ENCODE peak calls at places on chromosomes 16 and 17, in four cellular contexts. J is ascending aorta, G is cardiac muscle cell, I is fibroblast of villous mesenchyme. M is an unnamed sample.

GRCh38 chr17:19381361-19381740 is 3.1 kb downstream of the MAPK7 start:
- DNase-seq in I (no peak), G (no peak), J (no peak), M (no peak)

GRCh38 chr17:68910256-68910705 is 44.9 kb downstream of the ABCA8 start:
- DNase-seq in J (no peak), I (peak; percentile 48), G (no peak), M (no peak)

GRCh38 chr17:28747046-28747691 is 3.4 kb downstream of the TRAF4 start:
- DNase-seq in J (no peak), I (no peak), G (no peak), M (no peak)

GRCh38 chr16:89870440-89870839 is 3.0 kb upstream of the TCF25 start:
- DNase-seq in I (no peak), J (no peak), G (no peak), M (no peak)

GRCh38 chr17:66221343-66221742 is 7.9 kb downstream of the APOH start:
- DNase-seq in I (no peak), J (no peak), G (no peak), M (no peak)

GRCh38 chr16:55144656-55145055 is 179.3 kb upstream of the IRX6 start:
- DNase-seq in G (no peak), J (no peak), I (no peak), M (peak; percentile 45)

GRCh38 chr16:3029499-3030127 is 5.8 kb downstream of the THOC6 start:
- DNase-seq in G (no peak), J (no peak), I (peak; percentile 32), M (peak; percentile 41)

GRCh38 chr16:88703486-88704309 is 2.5 kb downstream of the RNF166 start:
- DNase-seq in I (no peak), G (no peak), J (no peak), M (no peak)

GRCh38 chr17:31274252-31274651 is 22.8 kb downstream of the OMG start:
- DNase-seq in I (peak; percentile 84), J (no peak), G (no peak), M (peak; percentile 88)

GRCh38 chr16:65700599-65700998 is 578.7 kb upstream of the CDH11 start:
- DNase-seq in I (no peak), J (no peak), G (no peak), M (peak; percentile 40)

GRCh38 chr16:64089697-64090096 is 1032.2 kb downstream of the CDH11 start:
- DNase-seq in G (peak; percentile 60), I (peak; percentile 6), J (no peak), M (peak; percentile 25)

GRCh38 chr16:49092704-49093103 is 188.9 kb downstream of the CBLN1 start:
- DNase-seq in J (no peak), G (no peak), I (no peak), M (no peak)

GRCh38 chr16:25110392-25110947 is 1.1 kb upstream of the LCMT1 start:
- DNase-seq in J (no peak), G (no peak), I (peak; percentile 31), M (no peak)

GRCh38 chr16:19898924-19899604 is 14.4 kb upstream of the GPRC5B start:
- DNase-seq in G (peak; percentile 72), J (no peak), I (peak; percentile 56), M (peak; percentile 60)

GRCh38 chr16:76461836-76462235 is 184.6 kb downstream of the CNTNAP4 start:
- DNase-seq in G (no peak), I (no peak), J (no peak), M (no peak)

GRCh38 chr17:45225051-45225700 is 3.5 kb downstream of the FMNL1 start:
- DNase-seq in G (no peak), I (no peak), J (no peak), M (no peak)

GRCh38 chr17:38430316-38430715 is 2.1 kb downstream of the ARHGAP23 start:
- DNase-seq in G (no peak), I (peak; percentile 61), J (no peak), M (peak; percentile 77)

GRCh38 chr16:87074635-87075318 is 242.4 kb downstream of the C16orf95 start:
- DNase-seq in J (no peak), G (no peak), I (no peak), M (no peak)

GRCh38 chr16:57752203-57752580 is 16.6 kb downstream of the KATNB1 start:
- DNase-seq in J (no peak), G (no peak), I (no peak), M (no peak)

GRCh38 chr17:67628580-67629013 is 89.1 kb upstream of the NOL11 start:
- DNase-seq in I (no peak), G (no peak), J (no peak), M (no peak)

GRCh38 chr16:53611151-53611802 is 92.4 kb downstream of the RPGRIP1L start:
- DNase-seq in I (peak; percentile 48), J (no peak), G (peak; percentile 12), M (no peak)

GRCh38 chr17:78739331-78739853 is 42.7 kb downstream of the CYTH1 start:
- DNase-seq in J (no peak), G (no peak), I (no peak), M (no peak)

GRCh38 chr17:28807925-28808641 is 34.5 kb downstream of the FAM222B start:
- DNase-seq in J (no peak), I (peak; percentile 96), G (no peak), M (peak; percentile 91)

GRCh38 chr16:87464691-87465300 is 28.0 kb downstream of the ZCCHC14 start:
- DNase-seq in G (peak; percentile 49), J (peak; percentile 85), I (peak; percentile 99), M (peak; percentile 91)

GRCh38 chr16:12340151-12340733 is 363.7 kb downstream of the SNX29 start:
- DNase-seq in J (no peak), G (peak; percentile 35), I (peak; percentile 51), M (peak; percentile 82)

GRCh38 chr16:64397042-64397441 is 724.8 kb downstream of the CDH11 start:
- DNase-seq in G (no peak), I (no peak), J (no peak), M (no peak)

GRCh38 chr16:56999409-57000270 is 10.3 kb downstream of the NLRC5 start:
- DNase-seq in J (no peak), G (no peak), I (no peak), M (no peak)

GRCh38 chr17:76843703-76844484 is 24.3 kb upstream of the MGAT5B start:
- DNase-seq in I (no peak), J (no peak), G (no peak), M (no peak)

GRCh38 chr17:48619821-48620496 is 4.9 kb upstream of the HOXB8 start:
- DNase-seq in J (no peak), I (no peak), G (no peak), M (no peak)

GRCh38 chr17:48615963-48616718 is 1.0 kb upstream of the HOXB8 start:
- DNase-seq in I (no peak), J (no peak), G (no peak), M (no peak)

GRCh38 chr17:48616719-48617514 is 1.8 kb upstream of the HOXB8 start:
- DNase-seq in G (no peak), I (no peak), J (no peak), M (no peak)

GRCh38 chr17:48618366-48618896 is 3.3 kb upstream of the HOXB8 start:
- DNase-seq in J (peak; percentile 36), I (peak; percentile 79), G (peak; percentile 90), M (peak; percentile 78)

GRCh38 chr17:48617515-48618365 is 2.6 kb upstream of the HOXB8 start:
- DNase-seq in G (no peak), I (no peak), J (no peak), M (no peak)
- H3K4me3 ChIP-seq in G (no peak overlapping the region), I (no peak overlapping the region), J (no peak overlapping the region), M (no peak overlapping the region)

DNA sequence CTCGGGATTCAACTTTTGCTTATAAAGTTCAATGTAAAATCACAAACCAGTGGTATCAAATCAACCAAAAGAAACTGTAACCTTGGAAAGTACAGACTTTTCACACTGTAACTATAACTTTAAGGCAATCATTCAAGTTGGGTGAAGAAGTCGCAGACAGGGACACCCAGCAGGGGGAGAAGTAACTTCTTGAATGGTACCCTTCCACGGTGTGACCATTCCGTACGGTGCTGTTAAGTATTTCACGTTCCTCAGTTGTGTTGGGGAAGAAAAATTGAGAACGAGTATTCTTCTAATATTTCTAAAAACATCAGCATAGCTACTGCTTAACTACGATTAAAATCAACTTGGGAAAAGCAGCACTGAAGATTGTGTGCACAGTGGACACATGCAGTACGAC is 55.8 kb downstream of the MYH10 start:
- DNase-seq in G (no peak), I (peak; percentile 32), J (no peak), M (no peak)
- TF ChIP-seq CTCF in G (peak; percentile 36), I (peak; percentile 47), J (peak; percentile 16), M (no peak)

DNA sequence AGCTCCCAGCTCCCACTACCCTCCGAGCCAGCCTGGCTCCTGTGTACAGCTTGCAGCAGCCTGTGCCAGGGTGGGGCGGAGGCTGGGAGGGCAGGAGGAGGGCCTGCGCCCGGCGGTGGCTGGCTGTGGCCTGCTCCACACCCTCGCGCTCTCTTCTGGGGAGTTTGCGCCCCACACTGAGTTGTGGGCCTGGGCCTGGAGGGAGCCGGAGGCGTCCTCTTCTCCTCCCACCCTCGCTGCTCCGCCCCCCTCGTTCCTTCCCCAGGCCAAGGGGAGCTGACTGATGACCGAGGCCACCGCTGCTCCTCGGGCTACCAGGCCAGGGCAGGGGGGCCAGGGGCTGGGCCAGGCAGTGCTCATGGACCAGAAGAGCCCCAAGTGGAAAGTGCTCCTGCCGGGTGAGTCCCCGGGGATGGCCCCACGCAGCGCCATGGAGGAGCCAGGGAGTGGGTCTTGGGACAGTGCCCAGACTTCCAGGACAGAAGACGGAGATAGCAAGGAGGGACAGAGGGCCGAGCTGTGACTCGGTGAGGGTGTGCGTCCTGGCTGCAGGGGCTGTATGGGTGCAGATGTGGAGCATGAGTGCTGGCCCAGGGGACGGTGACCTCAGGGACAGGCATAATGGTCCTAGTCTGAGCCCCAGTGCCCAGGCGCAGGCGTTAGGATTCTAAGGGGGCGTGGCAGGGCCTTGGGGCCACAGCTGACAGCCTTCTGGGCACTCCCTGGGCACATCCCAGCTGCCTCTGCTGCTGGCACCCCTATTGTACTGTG is 242.1 kb upstream of the GSE1 start:
- DNase-seq in I (peak; percentile 59), G (no peak), J (no peak), M (peak; percentile 61)
- H3K4me3 ChIP-seq in I (peak overlapping the region; percentile 37), G (no peak overlapping the region), J (peak overlapping the region; percentile 6), M (peak overlapping the region; percentile 51)

GRCh38 chr16:72658888-72659717 is 388.8 kb downstream of the ZFHX3 start:
- DNase-seq in I (no peak), G (no peak), J (no peak), M (peak; percentile 54)

GRCh38 chr16:72664122-72664479 is 383.8 kb downstream of the ZFHX3 start:
- DNase-seq in I (peak; percentile 31), J (no peak), G (no peak), M (no peak)

GRCh38 chr16:72666267-72666666 is 381.7 kb downstream of the ZFHX3 start:
- DNase-seq in J (no peak), I (no peak), G (no peak), M (peak; percentile 11)

DNA sequence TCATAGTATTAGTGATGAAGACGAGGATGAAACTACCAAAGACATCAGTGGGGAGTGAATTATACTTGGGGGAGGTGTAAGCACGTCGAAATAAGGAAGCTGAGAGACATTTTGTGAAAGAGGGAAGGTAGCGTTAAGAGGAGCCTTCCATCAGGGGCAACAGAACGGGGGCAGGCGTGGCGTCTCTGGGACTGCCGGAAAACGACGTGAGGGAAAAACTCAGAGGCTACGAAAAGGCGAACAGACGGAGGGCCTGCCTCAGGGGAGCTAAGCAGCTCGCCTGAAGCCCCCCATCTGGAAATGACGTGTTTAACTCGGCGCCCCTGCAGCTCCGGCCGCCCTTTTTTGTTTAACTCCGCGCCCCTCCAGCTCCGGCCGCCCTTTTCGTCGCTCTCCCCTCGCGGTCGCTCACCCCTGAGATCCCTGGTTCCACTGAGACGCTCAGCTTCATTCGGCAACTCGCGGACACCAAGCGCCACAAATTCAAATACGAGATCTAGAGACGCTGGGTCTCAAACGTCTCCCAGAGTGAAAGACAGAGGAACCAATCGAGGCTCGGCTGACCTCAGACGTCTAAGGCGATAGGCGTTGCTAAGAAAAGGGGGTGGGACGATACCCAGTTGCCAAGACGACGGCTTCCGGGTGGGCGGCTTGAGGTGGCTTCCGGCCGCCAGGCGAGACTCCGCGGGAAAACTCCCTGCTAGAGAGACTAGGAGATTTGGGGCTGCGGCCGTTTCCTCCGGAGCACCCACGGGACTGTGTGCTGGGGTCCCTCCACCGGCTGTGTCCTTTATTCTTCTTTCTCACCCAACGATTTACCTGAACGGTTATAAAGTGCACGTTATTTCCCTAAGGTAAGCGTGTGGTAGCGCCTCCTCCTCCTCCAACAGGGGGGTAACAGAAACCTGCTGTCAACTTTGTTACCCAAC is 383.2 kb downstream of the ZFHX3 start:
- DNase-seq in J (peak; percentile 88), I (peak; percentile 99), G (peak; percentile 99), M (peak; percentile 99)
- TF ChIP-seq CTCF in J (no peak), I (no peak), G (no peak), M (no peak)

M was measured in AG10803.